ENCODE peak calls at places on chromosomes 16 and 17, in nine cellular contexts. One of them, this sample, is unnamed.

GRCh38 chr17:52477824-52478614 is 319.5 kb upstream of the CA10 start:
- DNase-seq in AG09309: no peak
- DNase-seq in PC-9: no peak
- DNase-seq in SJSA1: no peak
- DNase-seq in cardiac fibroblast: no peak
- DNase-seq in effector memory CD4-positive, alpha-beta T cell: no peak
- DNase-seq in stomach: no peak
- DNase-seq in heart left ventricle: no peak
- DNase-seq in aorta: no peak
- DNase-seq in this sample: no peak

GRCh38 chr16:11076259-11077018 is 132.1 kb downstream of the CLEC16A start:
- DNase-seq in cardiac fibroblast: no peak
- DNase-seq in effector memory CD4-positive, alpha-beta T cell: no peak
- DNase-seq in PC-9: no peak
- DNase-seq in stomach: no peak
- DNase-seq in AG09309: no peak
- DNase-seq in aorta: no peak
- DNase-seq in SJSA1: no peak
- DNase-seq in heart left ventricle: no peak
- DNase-seq in this sample: no peak

GRCh38 chr16:75304521-75305363 is 53.3 kb upstream of the BCAR1 start:
- DNase-seq in aorta: peak
- DNase-seq in PC-9: peak
- DNase-seq in cardiac fibroblast: peak
- DNase-seq in effector memory CD4-positive, alpha-beta T cell: no peak
- DNase-seq in SJSA1: peak
- DNase-seq in heart left ventricle: peak
- DNase-seq in AG09309: peak
- DNase-seq in stomach: peak
- DNase-seq in this sample: no peak

GRCh38 chr17:40448639-40449261 is 5.5 kb downstream of the IGFBP4 start:
- DNase-seq in SJSA1: no peak
- DNase-seq in stomach: peak
- DNase-seq in PC-9: no peak
- DNase-seq in aorta: no peak
- DNase-seq in effector memory CD4-positive, alpha-beta T cell: no peak
- DNase-seq in cardiac fibroblast: peak
- DNase-seq in heart left ventricle: no peak
- DNase-seq in AG09309: no peak
- DNase-seq in this sample: no peak

GRCh38 chr16:49414651-49415050 is 41.0 kb downstream of the C16orf78 start:
- DNase-seq in cardiac fibroblast: no peak
- DNase-seq in effector memory CD4-positive, alpha-beta T cell: no peak
- DNase-seq in PC-9: no peak
- DNase-seq in SJSA1: no peak
- DNase-seq in aorta: no peak
- DNase-seq in heart left ventricle: no peak
- DNase-seq in AG09309: no peak
- DNase-seq in stomach: no peak
- DNase-seq in this sample: no peak

GRCh38 chr17:41690497-41690896 is 1.8 kb downstream of the EIF1 start:
- DNase-seq in AG09309: no peak
- DNase-seq in effector memory CD4-positive, alpha-beta T cell: no peak
- DNase-seq in stomach: no peak
- DNase-seq in SJSA1: no peak
- DNase-seq in PC-9: no peak
- DNase-seq in aorta: no peak
- DNase-seq in cardiac fibroblast: no peak
- DNase-seq in heart left ventricle: no peak
- DNase-seq in this sample: no peak

GRCh38 chr17:50843150-50843905 is 7.9 kb downstream of the WFIKKN2 start:
- DNase-seq in PC-9: peak
- DNase-seq in aorta: no peak
- DNase-seq in heart left ventricle: no peak
- DNase-seq in SJSA1: peak
- DNase-seq in effector memory CD4-positive, alpha-beta T cell: no peak
- DNase-seq in stomach: no peak
- DNase-seq in AG09309: no peak
- DNase-seq in cardiac fibroblast: no peak
- DNase-seq in this sample: no peak

GRCh38 chr17:57706761-57707160 is 38.3 kb downstream of the CCDC182 start:
- DNase-seq in cardiac fibroblast: no peak
- DNase-seq in effector memory CD4-positive, alpha-beta T cell: no peak
- DNase-seq in aorta: no peak
- DNase-seq in stomach: no peak
- DNase-seq in SJSA1: peak
- DNase-seq in PC-9: no peak
- DNase-seq in heart left ventricle: no peak
- DNase-seq in AG09309: no peak
- DNase-seq in this sample: no peak

GRCh38 chr17:61502292-61502691 is 50.1 kb downstream of the TBX4 start:
- DNase-seq in cardiac fibroblast: no peak
- DNase-seq in AG09309: no peak
- DNase-seq in PC-9: no peak
- DNase-seq in SJSA1: no peak
- DNase-seq in effector memory CD4-positive, alpha-beta T cell: no peak
- DNase-seq in aorta: no peak
- DNase-seq in stomach: no peak
- DNase-seq in heart left ventricle: no peak
- DNase-seq in this sample: no peak

GRCh38 chr16:80656731-80657150 is 115.9 kb downstream of the DYNLRB2 start:
- DNase-seq in aorta: no peak
- DNase-seq in cardiac fibroblast: no peak
- DNase-seq in PC-9: no peak
- DNase-seq in effector memory CD4-positive, alpha-beta T cell: peak
- DNase-seq in heart left ventricle: no peak
- DNase-seq in AG09309: no peak
- DNase-seq in stomach: no peak
- DNase-seq in SJSA1: no peak
- DNase-seq in this sample: no peak

GRCh38 chr16:3513892-3514600 is 13.2 kb downstream of the CLUAP1 start:
- DNase-seq in PC-9: peak
- DNase-seq in aorta: no peak
- DNase-seq in SJSA1: no peak
- DNase-seq in AG09309: no peak
- DNase-seq in stomach: no peak
- DNase-seq in cardiac fibroblast: no peak
- DNase-seq in heart left ventricle: no peak
- DNase-seq in effector memory CD4-positive, alpha-beta T cell: no peak
- DNase-seq in this sample: no peak

GRCh38 chr16:8396463-8396862 is 193.8 kb downstream of the TMEM114 start:
- DNase-seq in SJSA1: no peak
- DNase-seq in stomach: no peak
- DNase-seq in cardiac fibroblast: no peak
- DNase-seq in aorta: no peak
- DNase-seq in PC-9: no peak
- DNase-seq in AG09309: no peak
- DNase-seq in effector memory CD4-positive, alpha-beta T cell: no peak
- DNase-seq in heart left ventricle: no peak
- DNase-seq in this sample: no peak

GRCh38 chr17:48043171-48043570 is 5.0 kb upstream of the NFE2L1 start:
- DNase-seq in PC-9: no peak
- DNase-seq in heart left ventricle: no peak
- DNase-seq in effector memory CD4-positive, alpha-beta T cell: no peak
- DNase-seq in AG09309: no peak
- DNase-seq in cardiac fibroblast: peak
- DNase-seq in SJSA1: no peak
- DNase-seq in aorta: no peak
- DNase-seq in stomach: no peak
- DNase-seq in this sample: no peak

GRCh38 chr17:64630309-64631223 is 31.5 kb downstream of the SMURF2 start:
- DNase-seq in aorta: no peak
- DNase-seq in effector memory CD4-positive, alpha-beta T cell: no peak
- DNase-seq in cardiac fibroblast: no peak
- DNase-seq in heart left ventricle: no peak
- DNase-seq in SJSA1: no peak
- DNase-seq in AG09309: no peak
- DNase-seq in PC-9: peak
- DNase-seq in stomach: no peak
- DNase-seq in this sample: no peak

GRCh38 chr16:66502020-66502913 is 47.7 kb downstream of the TK2 start:
- DNase-seq in effector memory CD4-positive, alpha-beta T cell: no peak
- DNase-seq in heart left ventricle: peak
- DNase-seq in cardiac fibroblast: peak
- DNase-seq in stomach: peak
- DNase-seq in aorta: peak
- DNase-seq in AG09309: no peak
- DNase-seq in SJSA1: peak
- DNase-seq in PC-9: peak
- DNase-seq in this sample: no peak

GRCh38 chr16:81650982-81651562 is 128.0 kb upstream of the PLCG2 start:
- DNase-seq in cardiac fibroblast: peak
- DNase-seq in SJSA1: no peak
- DNase-seq in aorta: peak
- DNase-seq in PC-9: no peak
- DNase-seq in effector memory CD4-positive, alpha-beta T cell: no peak
- DNase-seq in heart left ventricle: peak
- DNase-seq in AG09309: no peak
- DNase-seq in stomach: peak
- DNase-seq in this sample: no peak

GRCh38 chr17:49556183-49556943 is 19.3 kb upstream of the NXPH3 start:
- DNase-seq in stomach: peak
- DNase-seq in effector memory CD4-positive, alpha-beta T cell: peak
- DNase-seq in PC-9: no peak
- DNase-seq in AG09309: no peak
- DNase-seq in cardiac fibroblast: peak
- DNase-seq in SJSA1: peak
- DNase-seq in heart left ventricle: peak
- DNase-seq in aorta: peak
- DNase-seq in this sample: no peak

GRCh38 chr16:66374176-66374575 is 7.7 kb downstream of the CDH5 start:
- DNase-seq in stomach: no peak
- DNase-seq in AG09309: no peak
- DNase-seq in aorta: peak
- DNase-seq in SJSA1: no peak
- DNase-seq in cardiac fibroblast: no peak
- DNase-seq in PC-9: no peak
- DNase-seq in heart left ventricle: no peak
- DNase-seq in effector memory CD4-positive, alpha-beta T cell: no peak
- DNase-seq in this sample: no peak

GRCh38 chr17:30599424-30600061 is 122.3 kb downstream of the GOSR1 start:
- DNase-seq in heart left ventricle: no peak
- DNase-seq in cardiac fibroblast: no peak
- DNase-seq in stomach: no peak
- DNase-seq in PC-9: peak
- DNase-seq in aorta: no peak
- DNase-seq in AG09309: no peak
- DNase-seq in SJSA1: no peak
- DNase-seq in effector memory CD4-positive, alpha-beta T cell: no peak
- DNase-seq in this sample: no peak

GRCh38 chr17:49512296-49513043 is 17.4 kb downstream of the NGFR start:
- DNase-seq in SJSA1: no peak
- DNase-seq in heart left ventricle: no peak
- DNase-seq in AG09309: no peak
- DNase-seq in PC-9: no peak
- DNase-seq in effector memory CD4-positive, alpha-beta T cell: no peak
- DNase-seq in aorta: no peak
- DNase-seq in cardiac fibroblast: no peak
- DNase-seq in stomach: no peak
- DNase-seq in this sample: no peak

GRCh38 chr16:55330726-55331647 is 7.0 kb downstream of the IRX6 start:
- DNase-seq in AG09309: no peak
- DNase-seq in aorta: no peak
- DNase-seq in SJSA1: no peak
- DNase-seq in heart left ventricle: peak
- DNase-seq in PC-9: no peak
- DNase-seq in cardiac fibroblast: no peak
- DNase-seq in stomach: no peak
- DNase-seq in effector memory CD4-positive, alpha-beta T cell: no peak
- DNase-seq in this sample: no peak
- H3K4me3 ChIP-seq in AG09309: no peak
- H3K4me3 ChIP-seq in aorta: no peak
- H3K4me3 ChIP-seq in SJSA1: no peak
- H3K4me3 ChIP-seq in heart left ventricle: peak
- H3K4me3 ChIP-seq in PC-9: no peak
- H3K4me3 ChIP-seq in cardiac fibroblast: no peak
- H3K4me3 ChIP-seq in stomach: peak
- H3K4me3 ChIP-seq in effector memory CD4-positive, alpha-beta T cell: no peak
- H3K4me3 ChIP-seq in this sample: peak

GRCh38 chr17:39001703-39002637 is 34.8 kb upstream of the FBXO47 start:
- DNase-seq in aorta: peak
- DNase-seq in cardiac fibroblast: peak
- DNase-seq in AG09309: peak
- DNase-seq in effector memory CD4-positive, alpha-beta T cell: no peak
- DNase-seq in stomach: peak
- DNase-seq in SJSA1: no peak
- DNase-seq in PC-9: peak
- DNase-seq in heart left ventricle: peak
- DNase-seq in this sample: no peak
- H3K4me3 ChIP-seq in aorta: no peak
- H3K4me3 ChIP-seq in cardiac fibroblast: no peak
- H3K4me3 ChIP-seq in AG09309: no peak
- H3K4me3 ChIP-seq in effector memory CD4-positive, alpha-beta T cell: no peak
- H3K4me3 ChIP-seq in stomach: no peak
- H3K4me3 ChIP-seq in SJSA1: no peak
- H3K4me3 ChIP-seq in PC-9: peak
- H3K4me3 ChIP-seq in heart left ventricle: peak
- H3K4me3 ChIP-seq in this sample: no peak

GRCh38 chr17:67246648-67247415 is 1.8 kb upstream of the HELZ start:
- DNase-seq in SJSA1: peak
- DNase-seq in heart left ventricle: no peak
- DNase-seq in PC-9: peak
- DNase-seq in stomach: peak
- DNase-seq in cardiac fibroblast: peak
- DNase-seq in AG09309: no peak
- DNase-seq in effector memory CD4-positive, alpha-beta T cell: peak
- DNase-seq in aorta: peak
- DNase-seq in this sample: no peak
- H3K4me3 ChIP-seq in SJSA1: peak
- H3K4me3 ChIP-seq in heart left ventricle: no peak
- H3K4me3 ChIP-seq in PC-9: peak
- H3K4me3 ChIP-seq in stomach: peak
- H3K4me3 ChIP-seq in cardiac fibroblast: peak
- H3K4me3 ChIP-seq in AG09309: peak
- H3K4me3 ChIP-seq in effector memory CD4-positive, alpha-beta T cell: peak
- H3K4me3 ChIP-seq in aorta: no peak
- H3K4me3 ChIP-seq in this sample: peak

DNA sequence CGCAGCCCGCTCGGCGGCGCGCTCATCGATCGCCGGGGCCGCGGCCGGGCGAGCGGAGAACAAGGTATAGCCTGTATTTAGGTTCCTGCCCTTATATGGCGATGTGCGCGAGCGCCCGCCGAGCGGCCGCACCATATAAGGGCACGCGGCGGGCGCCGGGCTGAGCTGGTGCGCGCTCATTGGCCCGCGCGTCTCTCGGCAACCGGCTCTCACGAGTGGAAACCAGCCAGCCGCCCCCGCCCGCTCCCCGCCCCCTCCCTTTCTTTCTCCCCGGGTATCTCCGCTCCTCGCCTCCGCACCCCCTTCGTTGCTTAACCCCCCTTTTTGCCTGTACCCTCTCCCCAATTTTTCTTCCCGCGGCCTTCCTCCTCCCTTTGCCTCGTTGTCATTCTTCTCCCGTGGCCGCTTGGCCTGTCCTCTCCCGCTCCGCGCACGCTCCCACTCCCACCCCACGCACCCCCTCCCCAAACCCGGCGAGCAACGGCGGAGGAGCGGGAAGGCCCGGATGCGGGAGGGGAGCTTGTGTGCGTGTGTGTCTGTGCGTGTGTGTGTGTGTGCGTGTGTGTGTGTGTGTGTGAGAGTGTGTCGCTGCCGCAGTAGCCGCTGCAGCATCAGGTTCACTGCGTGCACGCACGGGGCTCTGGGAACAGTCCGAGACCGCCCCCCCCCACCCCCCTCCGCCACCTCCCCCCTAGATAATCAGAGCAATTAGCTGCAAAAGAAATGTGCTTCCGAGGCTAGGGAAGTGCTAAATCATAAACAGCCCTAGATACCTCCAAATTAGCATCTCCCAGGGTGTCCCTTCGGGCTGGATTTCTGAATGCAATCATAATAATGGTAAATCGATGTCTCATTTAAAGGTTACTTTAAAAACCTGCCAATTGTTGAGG is 13.5 kb upstream of the CBX8 start:
- DNase-seq in heart left ventricle: peak
- DNase-seq in effector memory CD4-positive, alpha-beta T cell: peak
- DNase-seq in aorta: peak
- DNase-seq in stomach: peak
- DNase-seq in cardiac fibroblast: peak
- DNase-seq in SJSA1: peak
- DNase-seq in PC-9: peak
- DNase-seq in AG09309: no peak
- DNase-seq in this sample: no peak
- H3K4me3 ChIP-seq in heart left ventricle: peak
- H3K4me3 ChIP-seq in effector memory CD4-positive, alpha-beta T cell: no peak
- H3K4me3 ChIP-seq in aorta: no peak
- H3K4me3 ChIP-seq in stomach: peak
- H3K4me3 ChIP-seq in cardiac fibroblast: peak
- H3K4me3 ChIP-seq in SJSA1: peak
- H3K4me3 ChIP-seq in PC-9: peak
- H3K4me3 ChIP-seq in AG09309: no peak
- H3K4me3 ChIP-seq in this sample: peak

This sample was measured in iPS DF 6.9.